ENCODE peak calls at places on chromosomes 2 and 18, in five cellular contexts. F, R, L, I and U are unnamed samples.
A peak's percentile ranks its signal among the peaks of the same experiment; 100 is the strongest.

GRCh38 chr2:287471-287885 is 413 bp downstream of the ALKAL2 start:
- ATAC-seq in R (no peak), I (no peak), F (no peak), L (peak; percentile 54), U (peak; percentile 49)

GRCh38 chr2:38266382-38267051 is 110.6 kb downstream of the ATL2 start:
- ATAC-seq in I (no peak), R (no peak), L (no peak), F (no peak), U (no peak)

GRCh38 chr2:163656622-163657021 is 79.2 kb downstream of the FIGN start:
- ATAC-seq in I (no peak), F (no peak), R (no peak), L (peak; percentile 59), U (no peak)

GRCh38 chr18:69518989-69519388 is 118.3 kb downstream of the DOK6 start:
- ATAC-seq in L (peak; percentile 76), R (no peak), I (no peak), F (no peak), U (no peak)

GRCh38 chr2:109247812-109248211 is 118.8 kb downstream of the SH3RF3 start:
- ATAC-seq in L (no peak), R (no peak), I (no peak), F (no peak), U (no peak)

GRCh38 chr2:43133708-43134570 is 92.5 kb downstream of the ZFP36L2 start:
- ATAC-seq in F (peak; percentile 41), L (no peak), I (no peak), R (no peak), U (no peak)

GRCh38 chr2:64652231-64653173 is 1.2 kb downstream of the SERTAD2 start:
- ATAC-seq in R (peak; percentile 42), I (peak; percentile 31), F (no peak), L (peak; percentile 20), U (peak; percentile 1)

GRCh38 chr18:12595571-12596255 is 62.2 kb downstream of the SPIRE1 start:
- ATAC-seq in I (no peak), L (no peak), F (no peak), R (no peak), U (no peak)

GRCh38 chr2:217325251-217325650 is 465.4 kb upstream of the TNP1 start:
- ATAC-seq in L (no peak), F (no peak), I (no peak), R (no peak), U (no peak)

GRCh38 chr2:136378712-136379595 is 261.0 kb upstream of the CXCR4 start:
- ATAC-seq in F (peak; percentile 40), R (peak; percentile 93), L (peak; percentile 36), I (no peak), U (peak; percentile 67)

GRCh38 chr2:165777522-165778186 is 16.4 kb downstream of the GALNT3 start:
- ATAC-seq in R (no peak), I (no peak), L (no peak), F (peak; percentile 42), U (no peak)

GRCh38 chr2:1621501-1621900 is 122.8 kb downstream of the PXDN start:
- ATAC-seq in R (no peak), F (no peak), L (no peak), I (no peak), U (no peak)

GRCh38 chr2:60505861-60506260 is 47.6 kb downstream of the BCL11A start:
- ATAC-seq in I (no peak), F (no peak), L (no peak), R (no peak), U (no peak)

GRCh38 chr18:31072175-31072574 is 29.6 kb upstream of the DSC3 start:
- ATAC-seq in F (no peak), I (no peak), L (no peak), R (no peak), U (no peak)

GRCh38 chr2:174908284-174908683 is 96.9 kb downstream of the CHN1 start:
- ATAC-seq in I (no peak), R (no peak), L (no peak), F (no peak), U (no peak)